ENCODE peak calls at places on chromosome 22, in four cellular contexts. A is C1 segment of cervical spinal cord; J is activated CD4-positive, CD25-positive, alpha-beta regulatory T cell treated with anti-CD3 and anti-CD28 coated beads, Interleukin-2, amount 50 U/mL, for 72 hours; O is D341Med. D is an unnamed sample.

GRCh38 chr22:22767876-22768602 is 119.6 kb upstream of the IGLL5 start:
- DNase-seq in O (no peak), J (peak; percentile 3), A (no peak), D (no peak)

GRCh38 chr22:39212721-39213376 is 31.9 kb downstream of the PDGFB start:
- DNase-seq in O (peak; percentile 22), J (peak; percentile 17), A (no peak), D (no peak)

GRCh38 chr22:39219071-39220050 is 25.4 kb downstream of the PDGFB start:
- DNase-seq in J (peak; percentile 14), A (no peak), O (peak; percentile 9), D (no peak)

GRCh38 chr22:47270463-47271135 is 508.1 kb downstream of the TBC1D22A start:
- DNase-seq in A (no peak), O (no peak), J (no peak), D (no peak)

GRCh38 chr22:46287873-46288751 is 8.6 kb upstream of the GTSE1 start:
- DNase-seq in A (no peak), O (no peak), J (peak; percentile 42), D (no peak)

GRCh38 chr22:20206709-20207215 is 55.9 kb upstream of the CCDC188 start:
- DNase-seq in J (peak; percentile 45), A (no peak), O (no peak), D (peak; percentile 11)

GRCh38 chr22:30685178-30685577 is 9.5 kb upstream of the OSBP2 start:
- DNase-seq in A (no peak), J (no peak), O (no peak), D (peak; percentile 13)

GRCh38 chr22:45107671-45108070 is 56.1 kb upstream of the NUP50 start:
- DNase-seq in A (no peak), J (no peak), O (no peak), D (no peak)

GRCh38 chr22:40673017-40673416 is 6.3 kb upstream of the MCHR1 start:
- DNase-seq in A (no peak), O (no peak), J (no peak), D (no peak)

GRCh38 chr22:30238661-30239420 is 7.7 kb downstream of the LIF start:
- DNase-seq in O (no peak), A (no peak), J (no peak), D (peak; percentile 43)

GRCh38 chr22:50032941-50033601 is 20.5 kb upstream of the IL17REL start:
- DNase-seq in J (no peak), A (no peak), O (no peak), D (no peak)

GRCh38 chr22:36872866-36873498 is 12.2 kb downstream of the NCF4 start:
- DNase-seq in O (no peak), A (no peak), J (no peak), D (no peak)

D was measured in NCI-H82.